ENCODE peak calls at places on chromosomes 16 and 17, in eight cellular contexts. J, U, C, R, Z, N, D and M are unnamed samples. For H3K4me1, the result is how much of the 10 kb centered on the place peaks cover.

GRCh38 chr16:65601781-65602180 is 479.9 kb upstream of the CDH11 start:
- DNase-seq in N (no peak), R (no peak), D (no peak), U (no peak), C (no peak), J (no peak), Z (no peak), M (no peak)

GRCh38 chr16:27424772-27425498 is 23.0 kb downstream of the IL21R start:
- DNase-seq in J (no peak), Z (no peak), U (no peak), D (no peak), C (no peak), N (no peak), R (no peak), M (no peak)

GRCh38 chr17:13114601-13115024 is 96.8 kb upstream of the ELAC2 start:
- DNase-seq in J (no peak), D (peak), R (no peak), N (peak), Z (peak), C (peak), U (peak), M (peak)

GRCh38 chr17:6713130-6713917 is at the start of gene SLC13A5:
- DNase-seq in J (no peak), C (peak), R (no peak), D (no peak), N (peak), Z (no peak), U (peak), M (peak)

GRCh38 chr16:23506606-23506994 is 3.7 kb downstream of the GGA2 start:
- DNase-seq in J (no peak), U (no peak), R (no peak), C (no peak), N (no peak), D (no peak), Z (no peak), M (no peak)

GRCh38 chr17:50946223-50946890 is 80.2 kb upstream of the TOB1 start:
- DNase-seq in J (no peak), U (no peak), N (no peak), Z (no peak), D (no peak), C (no peak), R (no peak), M (no peak)

GRCh38 chr17:61731330-61731729 is 132.0 kb downstream of the BRIP1 start:
- DNase-seq in U (no peak), N (no peak), Z (no peak), R (no peak), C (peak), J (no peak), D (peak), M (no peak)

GRCh38 chr17:19295478-19296200 is 58.5 kb downstream of the EPN2 start:
- DNase-seq in D (no peak), R (no peak), C (no peak), U (no peak), Z (no peak), N (no peak), J (no peak), M (no peak)

GRCh38 chr17:78256705-78257559 is 25.5 kb downstream of the TMEM235 start:
- DNase-seq in U (peak), C (peak), D (no peak), Z (no peak), R (no peak), N (peak), J (no peak), M (no peak)

GRCh38 chr16:4688674-4689045 is 4.7 kb upstream of the NUDT16L1 start:
- DNase-seq in Z (no peak), C (no peak), J (no peak), R (no peak), D (no peak), U (no peak), N (no peak), M (no peak)

GRCh38 chr16:49337814-49338350 is 35.7 kb upstream of the C16orf78 start:
- DNase-seq in U (no peak), N (no peak), C (no peak), R (no peak), Z (no peak), D (no peak), J (no peak), M (no peak)

GRCh38 chr17:6919158-6919557 is 76.7 kb upstream of the ALOX12 start:
- DNase-seq in R (no peak), N (no peak), D (no peak), C (no peak), U (no peak), Z (no peak), J (no peak), M (no peak)

GRCh38 chr17:45135978-45136791 is 698 bp downstream of the ACBD4 start:
- DNase-seq in R (no peak), N (no peak), U (no peak), J (no peak), C (peak), Z (no peak), D (no peak), M (no peak)

GRCh38 chr17:66527335-66527734 is 224.9 kb downstream of the PRKCA start:
- DNase-seq in D (no peak), Z (no peak), U (peak), N (no peak), J (no peak), R (no peak), C (no peak), M (no peak)

GRCh38 chr16:49854227-49855203 is 1.4 kb downstream of the ZNF423 start:
- DNase-seq in D (no peak), U (peak), Z (peak), C (peak), N (peak), J (peak), R (no peak), M (peak)

GRCh38 chr16:10405386-10405939 is 19.6 kb downstream of the ATF7IP2 start:
- DNase-seq in J (no peak), D (peak), Z (no peak), C (no peak), U (no peak), R (no peak), N (peak), M (no peak)

GRCh38 chr17:80884811-80885210 is 106.8 kb upstream of the CHMP6 start:
- DNase-seq in C (no peak), U (no peak), N (no peak), J (no peak), R (no peak), Z (no peak), D (no peak), M (no peak)

GRCh38 chr16:28317040-28317880 is 24.9 kb downstream of the SBK1 start:
- DNase-seq in R (no peak), J (peak), Z (peak), D (peak), N (peak), U (peak), C (peak), M (peak)

GRCh38 chr17:3911271-3912053 is 4.8 kb downstream of the P2RX1 start:
- DNase-seq in D (no peak), J (peak), R (no peak), U (no peak), C (no peak), N (no peak), Z (peak), M (no peak)

GRCh38 chr17:50361561-50362480 is 11.2 kb downstream of the MRPL27 start:
- DNase-seq in J (peak), N (peak), C (peak), D (peak), Z (peak), U (peak), R (no peak), M (peak)

GRCh38 chr16:48498761-48499600 is 111.0 kb downstream of the N4BP1 start:
- DNase-seq in Z (no peak), R (peak), J (no peak), C (no peak), N (peak), D (peak), U (no peak), M (peak)

GRCh38 chr17:57174591-57174990 is 81.7 kb upstream of the MSI2 start:
- DNase-seq in N (no peak), J (peak), U (no peak), Z (no peak), D (no peak), C (no peak), R (no peak), M (no peak)

GRCh38 chr17:79842656-79843474 is 3.6 kb upstream of the CBX4 start:
- DNase-seq in D (no peak), J (no peak), R (no peak), U (peak), Z (no peak), C (peak), N (peak), M (peak)

GRCh38 chr16:3444032-3444388 is 530 bp downstream of the NAA60 start:
- DNase-seq in J (no peak), U (peak), R (no peak), Z (peak), N (no peak), D (peak), C (peak), M (peak)

GRCh38 chr17:33438136-33438535 is 145.0 kb upstream of the ASIC2 start:
- DNase-seq in C (no peak), Z (no peak), R (no peak), J (no peak), N (no peak), U (no peak), D (no peak), M (no peak)

GRCh38 chr17:46035112-46035818 is 36.2 kb downstream of the STH start:
- DNase-seq in D (no peak), C (no peak), R (no peak), J (peak), Z (no peak), U (no peak), N (peak), M (no peak)

GRCh38 chr16:3878610-3879009 is 1.9 kb downstream of the CREBBP start:
- DNase-seq in J (no peak), C (no peak), Z (no peak), D (peak), R (no peak), N (no peak), U (no peak), M (peak)

GRCh38 chr17:50028207-50029120 is 27.4 kb upstream of the ITGA3 start:
- DNase-seq in R (no peak), Z (no peak), D (peak), U (peak), C (peak), N (peak), J (no peak), M (peak)

GRCh38 chr16:87968541-87968940 is 17.3 kb downstream of the BANP start:
- DNase-seq in J (no peak), C (no peak), R (no peak), U (no peak), Z (no peak), D (peak), N (no peak), M (no peak)

GRCh38 chr17:50133028-50133768 is 3.2 kb upstream of the SAMD14 start:
- DNase-seq in C (peak), D (peak), R (no peak), U (no peak), J (no peak), N (peak), Z (no peak), M (no peak)

DNA sequence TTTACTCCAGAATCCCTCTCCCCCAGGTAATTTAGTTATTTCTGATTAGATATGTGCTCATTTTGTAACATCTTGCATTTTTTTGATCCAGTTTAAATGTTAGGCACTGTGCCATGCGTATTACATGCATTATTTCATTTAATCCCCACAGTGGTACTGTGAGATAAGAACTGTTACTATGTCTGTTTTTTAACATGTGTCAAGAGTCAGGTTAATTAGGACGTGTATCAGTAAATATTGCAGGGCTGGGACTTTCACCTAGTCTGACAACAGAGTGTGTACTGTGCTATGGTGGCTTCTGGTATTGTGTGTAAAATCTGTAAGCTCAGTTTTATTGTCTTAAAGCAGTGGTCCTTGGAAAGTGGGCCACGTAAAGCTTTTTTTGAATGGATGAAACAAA is 10.6 kb downstream of the RSPRY1 start:
- DNase-seq in Z (no peak), U (no peak), R (no peak), N (no peak), J (no peak), C (peak), D (no peak), M (no peak)
- TF ChIP-seq CTCF in Z (no peak), U (no peak), R (no peak), N (no peak), J (no peak), C (no peak), D (no peak), M (no peak)

GRCh38 chr17:74751210-74751529 is 2.7 kb downstream of the NHERF1 start:
- DNase-seq in C (no peak), J (no peak), R (no peak), N (no peak), D (no peak), U (no peak), Z (no peak), M (no peak)
- H3K4me1 ChIP-seq in C (under half), J (under half), R (under half), N (half or more), D (under half), U (under half), Z (half or more), M (under half)

DNA sequence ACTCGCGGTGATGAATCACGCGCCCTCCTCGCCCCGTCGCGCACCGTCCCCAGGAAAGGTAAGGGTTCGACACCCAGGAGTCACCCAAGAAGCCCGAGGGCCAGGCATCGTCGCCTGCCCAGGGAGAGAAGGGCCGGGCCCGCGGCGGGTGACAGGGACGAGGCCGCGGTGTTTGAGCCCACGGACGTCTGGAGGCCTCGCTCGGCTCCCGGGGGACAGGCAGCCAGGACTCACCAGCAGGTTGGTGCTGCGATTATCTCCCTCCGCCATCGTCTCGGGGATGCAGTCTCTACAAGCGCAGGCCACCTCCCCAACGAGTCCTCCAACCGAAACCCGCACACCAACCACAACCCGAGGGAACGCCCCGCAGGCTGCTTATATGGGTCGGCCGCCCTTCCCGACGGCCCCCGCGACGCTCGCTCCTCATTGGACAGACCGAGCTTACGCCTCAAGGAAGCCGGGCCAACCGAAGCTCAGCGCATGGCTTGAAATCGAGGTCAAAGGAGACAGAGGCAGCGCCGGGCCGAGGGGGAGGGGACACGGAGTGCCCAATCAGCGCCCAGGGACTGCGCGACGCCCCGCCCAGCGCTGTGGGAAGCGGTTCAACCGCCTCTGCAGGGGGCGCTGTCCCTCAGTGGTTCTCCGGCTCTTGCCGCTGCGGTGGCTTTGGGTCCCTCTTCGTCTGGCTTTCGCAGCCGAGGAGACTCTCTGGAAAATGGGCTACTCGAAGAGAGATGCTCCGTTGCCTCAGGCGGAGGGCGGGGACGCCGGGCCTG is at the start of gene ARL6IP1:
- DNase-seq in U (peak), N (peak), Z (peak), C (peak), R (peak), J (peak), D (peak), M (peak)
- H3K27ac ChIP-seq in U (peak), N (peak), Z (peak), C (peak), R (peak), J (peak), D (peak), M (peak)

DNA sequence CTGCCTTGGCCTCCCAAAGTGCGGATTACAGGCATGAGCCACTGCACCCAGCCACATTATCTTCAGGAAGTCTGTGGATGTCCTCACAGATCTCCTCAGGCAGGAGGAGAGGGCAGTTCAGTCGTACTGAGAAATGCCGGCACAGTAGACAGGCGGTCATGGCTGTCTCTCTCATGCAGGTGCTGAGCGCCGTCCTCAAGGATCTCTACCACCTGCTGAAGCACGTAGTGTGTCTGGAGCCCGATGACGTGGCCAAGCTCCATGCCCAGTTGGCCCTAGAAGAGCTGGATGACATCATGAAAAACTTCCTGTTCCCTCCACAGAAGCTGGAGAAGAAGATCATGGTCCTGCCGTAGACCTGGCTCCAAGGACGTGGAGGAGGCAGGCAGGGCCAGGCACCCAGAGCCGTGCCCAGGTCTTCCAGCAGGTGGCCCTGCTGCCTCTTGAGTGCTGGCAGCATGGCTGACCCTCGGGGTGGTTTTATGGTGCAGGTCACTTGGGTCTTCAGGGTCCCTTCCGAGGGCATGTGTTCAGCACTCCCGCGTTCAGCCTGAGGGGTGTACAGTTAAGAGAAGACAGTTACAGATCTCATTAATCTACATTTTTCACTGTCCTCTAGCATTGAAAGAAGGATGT is 22.0 kb upstream of the HAS3 start:
- DNase-seq in U (no peak), D (no peak), C (no peak), N (no peak), Z (no peak), R (no peak), J (no peak), M (no peak)
- TF ChIP-seq CTCF in U (peak), D (no peak), C (no peak), N (no peak), Z (peak), R (no peak), J (no peak), M (no peak)

GRCh38 chr17:67829331-67829730 is 4.0 kb downstream of the BPTF start:
- DNase-seq in J (no peak), C (no peak), R (no peak), N (no peak), U (peak), Z (no peak), D (no peak), M (no peak)

GRCh38 chr17:67833946-67834631 is 8.8 kb downstream of the BPTF start:
- DNase-seq in N (no peak), C (no peak), J (no peak), U (peak), D (no peak), Z (no peak), R (no peak), M (no peak)

GRCh38 chr17:67831268-67831667 is 6.0 kb downstream of the BPTF start:
- DNase-seq in J (no peak), C (no peak), N (no peak), U (no peak), D (no peak), R (no peak), Z (no peak), M (no peak)

GRCh38 chr17:67833134-67833533 is 7.8 kb downstream of the BPTF start:
- DNase-seq in Z (no peak), N (no peak), U (no peak), J (no peak), R (no peak), C (no peak), D (no peak), M (no peak)

DNA sequence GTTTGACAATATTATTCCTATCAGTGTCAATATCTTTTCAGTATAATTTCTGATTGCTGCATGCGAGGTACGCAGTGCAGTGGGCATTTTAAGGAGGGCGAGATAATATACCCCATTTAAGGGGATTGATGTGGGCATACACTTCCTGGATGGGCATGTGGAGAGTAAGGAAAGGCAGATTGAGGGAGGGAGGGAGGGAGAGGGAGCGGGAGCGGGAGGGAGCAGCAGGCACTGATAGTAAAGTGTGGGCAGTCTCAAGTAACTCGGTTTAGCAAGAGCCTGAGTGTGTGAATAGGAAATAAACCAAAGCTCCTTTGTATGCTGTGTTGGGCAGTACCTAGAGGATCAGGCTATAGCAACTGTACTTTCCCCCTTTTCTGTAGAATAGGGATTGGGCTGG is 5.1 kb downstream of the BPTF start:
- DNase-seq in D (no peak), U (peak), N (no peak), Z (no peak), J (no peak), C (peak), R (no peak), M (no peak)
- H3K4me1 ChIP-seq in D (under half), U (under half), N (half or more), Z (under half), J (under half), C (under half), R (under half), M (under half)

DNA sequence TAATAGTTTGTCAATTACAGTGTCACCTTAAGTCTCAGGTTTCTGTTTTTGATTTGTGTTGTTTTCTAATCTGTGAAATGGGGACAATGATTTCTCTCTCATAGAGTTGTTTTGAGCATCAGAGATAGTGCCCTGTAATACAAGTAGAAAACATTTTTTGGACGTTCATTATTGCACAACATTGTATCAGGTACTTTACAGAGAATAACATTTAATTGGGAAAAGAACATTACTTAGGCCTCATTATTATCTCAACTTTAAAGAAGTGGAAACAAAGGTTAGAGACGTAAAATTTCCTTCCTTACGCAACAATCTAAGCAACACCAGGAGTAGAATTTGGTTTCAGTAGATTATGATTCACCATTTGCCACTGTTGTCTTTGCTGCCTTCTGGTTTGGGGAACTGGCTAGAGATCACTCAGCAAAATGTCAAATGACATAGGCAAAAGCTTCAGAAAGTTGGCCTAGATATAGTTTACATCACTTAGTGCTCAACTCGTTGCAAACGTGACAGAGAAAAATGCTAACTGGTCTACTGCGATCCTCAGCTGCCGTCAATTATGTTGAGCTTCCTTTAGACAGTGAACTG is 1026.8 kb downstream of the CDH11 start:
- DNase-seq in R (no peak), U (no peak), C (no peak), Z (no peak), D (peak), N (no peak), J (no peak), M (no peak)
- H3K27ac ChIP-seq in R (no peak), U (no peak), C (peak), Z (no peak), D (no peak), N (no peak), J (no peak), M (no peak)

DNA sequence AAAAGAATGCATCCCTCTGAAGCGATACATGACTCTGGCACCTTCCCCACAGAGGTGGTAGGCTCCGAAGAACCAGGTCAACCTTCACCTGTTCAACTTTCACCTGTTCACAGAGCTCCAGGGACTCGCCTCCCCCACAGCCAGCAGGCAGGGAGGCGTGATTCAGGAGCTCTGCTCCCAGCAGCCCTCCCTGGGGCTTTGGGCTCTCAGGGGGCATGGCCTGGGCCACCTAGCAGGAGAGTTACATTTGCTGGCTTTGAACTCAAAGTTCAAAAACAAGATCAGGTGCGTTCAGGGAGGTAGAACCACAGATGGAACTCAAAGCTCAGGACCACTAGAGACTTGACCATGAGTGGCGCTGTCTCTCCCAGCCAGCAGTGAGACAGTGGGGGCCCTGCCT is 5.4 kb downstream of the VAC14 start:
- DNase-seq in J (no peak), Z (no peak), N (no peak), D (no peak), R (no peak), U (no peak), C (no peak), M (no peak)
- TF ChIP-seq CTCF in J (no peak), Z (no peak), N (no peak), D (no peak), R (no peak), U (no peak), C (no peak), M (no peak)